ENCODE peak calls at places on chromosomes 3 and 15, in five cellular contexts. B, D, J, Y and L are unnamed samples.

GRCh38 chr15:55897560-55898336 is 95.7 kb downstream of the NEDD4 start:
- DNase-seq in B (peak), D (no peak), J (no peak), Y (no peak), L (no peak)

GRCh38 chr3:33717616-33717865 is 513 bp downstream of the CLASP2 start:
- DNase-seq in B (no peak), D (no peak), J (peak), Y (peak), L (no peak)

GRCh38 chr3:36373084-36373483 is 7.2 kb upstream of the STAC start:
- DNase-seq in B (peak), D (no peak), J (no peak), Y (no peak), L (no peak)

GRCh38 chr3:79249701-79250100 is 518.1 kb downstream of the ROBO1 start:
- DNase-seq in B (peak), D (no peak), J (no peak), Y (no peak), L (no peak)

GRCh38 chr15:41969851-41970431 is 2.4 kb downstream of the EHD4 start:
- DNase-seq in B (no peak), D (peak), J (no peak), Y (no peak), L (no peak)

GRCh38 chr3:60431599-60431958 is 819.7 kb downstream of the FHIT start:
- DNase-seq in B (peak), D (no peak), J (no peak), Y (no peak), L (no peak)

GRCh38 chr3:183477801-183478456 is 49.5 kb upstream of the MCF2L2 start:
- DNase-seq in B (no peak), D (no peak), J (peak), Y (no peak), L (no peak)

GRCh38 chr3:134333522-134334181 is 40.6 kb downstream of the AMOTL2 start:
- DNase-seq in B (peak), D (peak), J (no peak), Y (peak), L (no peak)

GRCh38 chr15:66839511-66840112 is 137.6 kb downstream of the SMAD6 start:
- DNase-seq in B (no peak), D (no peak), J (no peak), Y (no peak), L (no peak)

GRCh38 chr3:81451611-81452010 is 309.8 kb downstream of the GBE1 start:
- DNase-seq in B (peak), D (no peak), J (no peak), Y (no peak), L (no peak)

GRCh38 chr15:77981281-77982126 is 96.0 kb downstream of the TBC1D2B start:
- DNase-seq in B (no peak), D (peak), J (no peak), Y (peak), L (peak)

GRCh38 chr3:136545664-136546266 is 206.4 kb downstream of the STAG1 start:
- DNase-seq in B (peak), D (no peak), J (no peak), Y (no peak), L (no peak)

GRCh38 chr3:71099997-71100719 is 483.4 kb downstream of the FOXP1 start:
- DNase-seq in B (peak), D (no peak), J (no peak), Y (no peak), L (no peak)

GRCh38 chr15:81294501-81294850 is 29.5 kb downstream of the STARD5 start:
- DNase-seq in B (no peak), D (no peak), J (no peak), Y (no peak), L (no peak)

GRCh38 chr3:33581666-33582065 is 136.4 kb downstream of the CLASP2 start:
- DNase-seq in B (no peak), D (no peak), J (no peak), Y (no peak), L (no peak)

GRCh38 chr3:159113476-159113875 is 311.6 kb downstream of the MFSD1 start:
- DNase-seq in B (no peak), D (no peak), J (no peak), Y (no peak), L (no peak)

GRCh38 chr15:40762919-40763800 is 708 bp upstream of the GCHFR start:
- DNase-seq in B (peak), D (no peak), J (peak), Y (peak), L (peak)

GRCh38 chr3:71102111-71103039 is 481.2 kb downstream of the FOXP1 start:
- DNase-seq in B (peak), D (no peak), J (no peak), Y (no peak), L (no peak)

GRCh38 chr15:32952901-32953889 is 235.4 kb downstream of the GREM1 start:
- DNase-seq in B (peak), D (no peak), J (no peak), Y (no peak), L (no peak)

GRCh38 chr3:136193273-136194043 is 2.7 kb downstream of the MSL2 start:
- DNase-seq in B (peak), D (no peak), J (no peak), Y (no peak), L (no peak)

GRCh38 chr15:73237910-73238309 is 130.8 kb downstream of the HCN4 start:
- DNase-seq in B (no peak), D (no peak), J (no peak), Y (no peak), L (no peak)

GRCh38 chr15:70002897-70003296 is 94.8 kb downstream of the TLE3 start:
- DNase-seq in B (no peak), D (no peak), J (no peak), Y (no peak), L (no peak)

GRCh38 chr3:64627471-64628321 is 60.1 kb downstream of the ADAMTS9 start:
- DNase-seq in B (peak), D (no peak), J (no peak), Y (no peak), L (no peak)

GRCh38 chr3:127457094-127457475 is 133.4 kb downstream of the TPRA1 start:
- DNase-seq in B (peak), D (peak), J (no peak), Y (peak), L (no peak)

GRCh38 chr3:127158614-127159221 is 34.2 kb upstream of the PRR23E start:
- DNase-seq in B (peak), D (no peak), J (no peak), Y (peak), L (no peak)

GRCh38 chr3:184815046-184815930 is 3.3 kb downstream of the VPS8 start:
- DNase-seq in B (peak), D (no peak), J (no peak), Y (no peak), L (no peak)

GRCh38 chr3:104635872-104636580 is 730.7 kb upstream of the ALCAM start:
- DNase-seq in B (no peak), D (no peak), J (no peak), Y (no peak), L (no peak)

GRCh38 chr3:195613468-195614069 is 29.8 kb upstream of the APOD start:
- DNase-seq in B (no peak), D (no peak), J (no peak), Y (no peak), L (no peak)

GRCh38 chr15:98518823-98519561 is 129.3 kb upstream of the IGF1R start:
- DNase-seq in B (peak), D (no peak), J (no peak), Y (no peak), L (no peak)

GRCh38 chr15:23506762-23507161 is 58.7 kb upstream of the MKRN3 start:
- DNase-seq in B (no peak), D (no peak), J (no peak), Y (no peak), L (no peak)

GRCh38 chr3:50168388-50168787 is 13.3 kb downstream of the SEMA3F start:
- DNase-seq in B (no peak), D (no peak), J (no peak), Y (no peak), L (no peak)

GRCh38 chr3:48997714-48998637 is 7.9 kb downstream of the P4HTM start:
- DNase-seq in B (no peak), D (no peak), J (no peak), Y (no peak), L (no peak)

GRCh38 chr3:147651107-147651506 is 241.9 kb downstream of the ZIC1 start:
- DNase-seq in B (peak), D (no peak), J (no peak), Y (no peak), L (no peak)

GRCh38 chr3:60827666-60828065 is 423.6 kb downstream of the FHIT start:
- DNase-seq in B (no peak), D (no peak), J (no peak), Y (no peak), L (no peak)

DNA sequence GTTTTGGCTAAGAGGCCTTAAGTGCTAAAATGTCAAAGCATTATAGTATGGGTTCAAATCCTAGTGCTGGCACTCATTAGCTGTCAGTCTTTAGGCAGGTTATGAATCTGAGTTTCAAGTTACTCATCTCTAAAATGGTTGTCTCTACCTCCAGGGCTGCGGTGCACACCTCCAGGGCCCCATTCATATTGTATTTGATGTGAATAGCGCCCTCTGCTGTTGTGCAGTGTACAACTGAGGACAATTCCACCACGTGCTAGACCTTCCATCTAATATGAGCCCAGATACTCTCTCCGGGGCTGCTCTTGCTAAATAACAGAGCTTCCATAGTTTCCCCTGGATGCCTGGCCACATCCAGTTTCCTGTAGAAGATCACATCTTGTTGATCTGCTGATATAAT is 54.3 kb downstream of the OXNAD1 start:
- DNase-seq in B (no peak), D (no peak), J (no peak), Y (no peak), L (no peak)
- TF ChIP-seq CTCF in B (peak), D (no peak), J (peak), Y (peak), L (no peak)

DNA sequence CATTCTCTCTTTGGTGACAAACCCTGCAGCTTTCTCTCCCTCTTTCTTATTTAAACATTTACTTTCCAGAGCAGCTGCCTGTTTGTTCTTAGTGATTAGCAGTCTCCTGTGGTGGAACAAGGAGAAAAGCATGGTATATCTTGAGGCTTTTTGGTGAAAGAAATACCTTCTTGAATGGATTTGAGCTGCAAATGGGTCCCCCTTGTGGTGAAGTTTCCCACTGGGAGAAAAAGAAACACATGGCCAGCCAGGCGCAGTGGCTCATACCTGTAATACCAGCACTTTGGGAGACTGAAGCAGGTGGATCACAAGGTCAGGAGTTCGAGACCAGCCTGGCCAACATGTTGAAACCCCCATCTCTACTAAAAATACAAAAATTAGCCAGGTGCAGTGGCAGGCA is 48.3 kb upstream of the ACP3 start:
- DNase-seq in B (peak), D (no peak), J (no peak), Y (no peak), L (no peak)
- TF ChIP-seq CTCF in B (peak), D (no peak), J (peak), Y (no peak), L (no peak)

GRCh38 chr15:51688863-51689262 is 7.6 kb downstream of the SCG3 start:
- DNase-seq in B (peak), D (no peak), J (no peak), Y (no peak), L (no peak)
- TF ChIP-seq CTCF in B (peak), D (no peak), J (no peak), Y (no peak), L (no peak)

GRCh38 chr3:190193210-190193609 is 72.5 kb upstream of the P3H2 start:
- DNase-seq in B (no peak), D (no peak), J (no peak), Y (no peak), L (no peak)
- TF ChIP-seq CTCF in B (no peak), D (no peak), J (no peak), Y (no peak), L (no peak)

GRCh38 chr3:28328188-28329151 is 20.1 kb upstream of the ZCWPW2 start:
- DNase-seq in B (peak), D (no peak), J (no peak), Y (no peak), L (no peak)
- TF ChIP-seq CTCF in B (peak), D (peak), J (peak), Y (peak), L (no peak)

DNA sequence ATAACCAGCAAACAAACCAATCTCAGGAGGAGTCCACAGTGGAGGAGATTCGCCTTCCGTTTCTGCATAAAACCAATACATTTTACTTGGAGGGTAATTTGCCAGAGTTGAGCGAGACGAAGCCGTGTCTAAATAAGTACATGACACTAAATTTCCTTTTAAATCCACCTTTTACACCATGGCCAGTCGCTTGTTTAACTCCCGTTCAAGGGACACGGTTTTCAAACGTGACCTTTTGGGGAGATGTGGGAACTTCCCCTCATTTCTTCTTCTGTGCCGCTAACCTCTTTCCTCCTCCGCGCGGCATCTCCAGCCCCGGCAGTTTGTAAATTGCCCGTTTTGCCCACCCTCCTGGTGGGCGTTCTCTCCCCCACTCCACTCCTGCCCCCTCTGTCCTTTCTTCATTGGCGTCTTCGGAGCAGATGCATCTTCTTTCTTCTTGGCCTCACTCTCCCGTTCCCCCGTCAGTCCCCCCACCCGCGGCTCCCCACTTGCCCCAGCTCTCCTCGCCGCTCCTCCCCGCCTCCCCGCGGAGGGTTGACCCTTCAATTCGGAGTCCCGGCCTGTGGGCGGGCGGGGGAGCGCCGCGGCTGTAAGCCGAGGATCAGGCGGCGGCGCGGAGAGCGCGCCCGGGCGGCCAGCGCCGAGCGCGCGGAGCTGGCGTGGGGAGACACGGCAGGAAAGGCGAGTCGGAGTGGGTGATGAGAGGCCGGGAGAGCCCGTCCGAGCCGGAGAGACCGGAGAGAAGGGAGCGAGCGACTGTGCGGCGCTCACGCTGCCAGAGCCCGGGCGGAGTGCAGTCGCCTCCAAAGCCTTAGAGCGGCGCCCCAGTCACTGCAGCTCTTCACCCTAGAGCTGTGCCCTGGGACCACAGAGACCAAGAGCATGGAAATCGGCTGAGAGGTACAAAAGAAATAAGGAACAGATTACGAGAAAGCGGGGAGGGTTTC is at the start of gene NLGN1:
- DNase-seq in B (peak), D (peak), J (peak), Y (peak), L (no peak)
- TF ChIP-seq CTCF in B (peak), D (peak), J (peak), Y (no peak), L (no peak)

GRCh38 chr15:63157891-63158431 is 684 bp upstream of the RPS27L start:
- DNase-seq in B (peak), D (peak), J (peak), Y (peak), L (no peak)
- TF ChIP-seq CTCF in B (peak), D (no peak), J (peak), Y (no peak), L (no peak)

DNA sequence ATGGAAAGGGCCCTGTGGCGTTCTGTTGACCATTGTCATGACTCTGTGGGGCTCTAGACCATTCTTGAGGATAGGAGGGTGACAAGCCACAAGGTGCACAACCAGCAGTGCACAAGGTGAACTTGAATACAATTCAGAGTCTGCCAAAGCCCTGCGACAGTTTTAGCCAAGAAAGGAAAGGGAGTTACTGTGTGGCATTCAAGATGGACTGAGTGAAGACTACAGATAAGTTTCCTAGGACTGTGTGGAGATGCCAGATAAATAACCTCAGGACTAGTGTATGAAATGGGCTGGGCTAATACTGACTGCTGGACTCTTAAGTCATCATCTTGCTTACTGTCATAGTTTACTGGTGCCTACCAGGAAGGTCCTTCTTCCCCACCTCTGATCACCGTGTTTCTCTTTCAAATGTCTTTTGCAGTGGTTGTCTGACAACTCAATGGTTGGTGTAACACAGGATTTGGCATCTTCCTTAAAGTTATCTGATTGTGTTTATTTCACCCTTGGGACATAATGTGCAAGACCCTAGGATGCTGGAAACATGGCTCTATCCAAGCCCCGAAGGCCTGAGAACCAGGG is 27.4 kb downstream of the ACKR2 start:
- DNase-seq in B (no peak), D (no peak), J (no peak), Y (no peak), L (no peak)
- TF ChIP-seq CTCF in B (no peak), D (no peak), J (no peak), Y (no peak), L (no peak)